ENCODE peak calls at places on chromosomes 4 and X, in seven cellular contexts. One of them, this sample, is unnamed.

GRCh38 chr4:53937918-53938317 is 126.5 kb downstream of the CHIC2 start:
- DNase-seq in endodermal cell: peak; percentile 75
- DNase-seq in left lung: no peak
- DNase-seq in OCI-LY7: no peak
- DNase-seq in AG04450: peak; percentile 47
- DNase-seq in CD4-positive, CD25-positive, alpha-beta regulatory T cell: no peak
- DNase-seq in GM23248: peak; percentile 95
- DNase-seq in this sample: no peak

GRCh38 chr4:98518555-98519267 is 139.7 kb downstream of the TSPAN5 start:
- DNase-seq in endodermal cell: no peak
- DNase-seq in left lung: no peak
- DNase-seq in OCI-LY7: peak; percentile 22
- DNase-seq in AG04450: no peak
- DNase-seq in CD4-positive, CD25-positive, alpha-beta regulatory T cell: peak; percentile 27
- DNase-seq in GM23248: no peak
- DNase-seq in this sample: no peak

GRCh38 chr4:7161721-7162214 is 30.6 kb upstream of the SORCS2 start:
- DNase-seq in endodermal cell: peak; percentile 29
- DNase-seq in left lung: peak; percentile 24
- DNase-seq in OCI-LY7: no peak
- DNase-seq in AG04450: no peak
- DNase-seq in CD4-positive, CD25-positive, alpha-beta regulatory T cell: no peak
- DNase-seq in GM23248: peak; percentile 48
- DNase-seq in this sample: no peak

GRCh38 chrX:76802698-76803097 is 375.2 kb downstream of the MAGEE1 start:
- DNase-seq in endodermal cell: no peak
- DNase-seq in left lung: no peak
- DNase-seq in OCI-LY7: no peak
- DNase-seq in AG04450: no peak
- DNase-seq in CD4-positive, CD25-positive, alpha-beta regulatory T cell: no peak
- DNase-seq in GM23248: peak; percentile 32
- DNase-seq in this sample: no peak

GRCh38 chr4:158170691-158171455 is 2.0 kb downstream of the GASK1B start:
- DNase-seq in endodermal cell: peak; percentile 76
- DNase-seq in left lung: peak; percentile 78
- DNase-seq in OCI-LY7: no peak
- DNase-seq in AG04450: no peak
- DNase-seq in CD4-positive, CD25-positive, alpha-beta regulatory T cell: peak; percentile 4
- DNase-seq in GM23248: peak; percentile 61
- DNase-seq in this sample: peak; percentile 19

GRCh38 chr4:102344955-102345794 is at the start of gene SLC39A8:
- DNase-seq in endodermal cell: peak; percentile 96
- DNase-seq in left lung: peak; percentile 92
- DNase-seq in OCI-LY7: peak; percentile 93
- DNase-seq in AG04450: peak; percentile 10
- DNase-seq in CD4-positive, CD25-positive, alpha-beta regulatory T cell: peak; percentile 92
- DNase-seq in GM23248: peak; percentile 91
- DNase-seq in this sample: peak; percentile 89

GRCh38 chr4:22500831-22501714 is 14.8 kb downstream of the ADGRA3 start:
- DNase-seq in endodermal cell: no peak
- DNase-seq in left lung: no peak
- DNase-seq in OCI-LY7: no peak
- DNase-seq in AG04450: no peak
- DNase-seq in CD4-positive, CD25-positive, alpha-beta regulatory T cell: no peak
- DNase-seq in GM23248: peak; percentile 85
- DNase-seq in this sample: no peak

GRCh38 chr4:83516042-83516772 is 19.7 kb upstream of the GPAT3 start:
- DNase-seq in endodermal cell: no peak
- DNase-seq in left lung: no peak
- DNase-seq in OCI-LY7: no peak
- DNase-seq in AG04450: peak; percentile 26
- DNase-seq in CD4-positive, CD25-positive, alpha-beta regulatory T cell: no peak
- DNase-seq in GM23248: peak; percentile 88
- DNase-seq in this sample: no peak

GRCh38 chr4:182240161-182241130 is 2.8 kb upstream of the TENM3 start:
- DNase-seq in endodermal cell: peak; percentile 73
- DNase-seq in left lung: no peak
- DNase-seq in OCI-LY7: no peak
- DNase-seq in AG04450: peak; percentile 65
- DNase-seq in CD4-positive, CD25-positive, alpha-beta regulatory T cell: no peak
- DNase-seq in GM23248: peak; percentile 32
- DNase-seq in this sample: no peak

GRCh38 chrX:35006361-35006760 is 63.8 kb downstream of the FAM47B start:
- DNase-seq in endodermal cell: no peak
- DNase-seq in left lung: no peak
- DNase-seq in OCI-LY7: no peak
- DNase-seq in AG04450: no peak
- DNase-seq in CD4-positive, CD25-positive, alpha-beta regulatory T cell: no peak
- DNase-seq in GM23248: no peak
- DNase-seq in this sample: no peak

GRCh38 chrX:136475236-136475635 is 12.5 kb upstream of the BRS3 start:
- DNase-seq in endodermal cell: no peak
- DNase-seq in left lung: no peak
- DNase-seq in OCI-LY7: no peak
- DNase-seq in AG04450: no peak
- DNase-seq in CD4-positive, CD25-positive, alpha-beta regulatory T cell: no peak
- DNase-seq in GM23248: no peak
- DNase-seq in this sample: no peak

GRCh38 chr4:110798682-110799081 is 175.8 kb upstream of the PITX2 start:
- DNase-seq in endodermal cell: no peak
- DNase-seq in left lung: no peak
- DNase-seq in OCI-LY7: no peak
- DNase-seq in AG04450: no peak
- DNase-seq in CD4-positive, CD25-positive, alpha-beta regulatory T cell: no peak
- DNase-seq in GM23248: peak; percentile 14
- DNase-seq in this sample: no peak

GRCh38 chr4:19927381-19927780 is 324.3 kb upstream of the SLIT2 start:
- DNase-seq in endodermal cell: no peak
- DNase-seq in left lung: peak; percentile 33
- DNase-seq in OCI-LY7: no peak
- DNase-seq in AG04450: no peak
- DNase-seq in CD4-positive, CD25-positive, alpha-beta regulatory T cell: no peak
- DNase-seq in GM23248: peak; percentile 42
- DNase-seq in this sample: no peak

DNA sequence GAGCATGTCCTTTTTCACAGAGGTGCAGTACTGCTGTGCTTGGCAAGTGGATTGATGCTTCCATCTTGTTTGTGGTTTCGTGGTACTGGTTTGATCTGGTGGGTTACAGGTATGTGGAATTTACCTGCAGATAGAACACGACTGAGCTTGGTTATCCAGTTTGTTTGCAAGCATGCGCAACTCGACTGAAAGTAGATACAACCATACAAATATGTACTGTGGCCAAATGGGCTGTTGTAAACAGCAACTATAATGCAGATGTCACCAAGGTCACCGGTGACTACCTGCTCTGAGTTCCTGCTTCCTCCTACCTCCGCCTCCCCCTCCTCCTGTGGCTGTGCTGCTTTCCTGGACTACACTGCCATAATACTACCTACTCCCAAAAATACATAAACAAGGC is 12.4 kb downstream of the CWH43 start:
- DNase-seq in endodermal cell: no peak
- DNase-seq in left lung: no peak
- DNase-seq in OCI-LY7: no peak
- DNase-seq in AG04450: no peak
- DNase-seq in CD4-positive, CD25-positive, alpha-beta regulatory T cell: no peak
- DNase-seq in GM23248: no peak
- DNase-seq in this sample: no peak
- H3K9me3 ChIP-seq in endodermal cell: peaks cover 14% of the 10 kb centered on the region
- H3K9me3 ChIP-seq in left lung: no peaks in the 10 kb centered on the region
- H3K9me3 ChIP-seq in OCI-LY7: no peaks in the 10 kb centered on the region
- H3K9me3 ChIP-seq in AG04450: no peaks in the 10 kb centered on the region
- H3K9me3 ChIP-seq in CD4-positive, CD25-positive, alpha-beta regulatory T cell: no peaks in the 10 kb centered on the region
- H3K9me3 ChIP-seq in GM23248: no peaks in the 10 kb centered on the region
- H3K9me3 ChIP-seq in this sample: no peaks in the 10 kb centered on the region

GRCh38 chr4:2104556-2105345 is 45.6 kb downstream of the NAT8L start:
- DNase-seq in endodermal cell: no peak
- DNase-seq in left lung: no peak
- DNase-seq in OCI-LY7: no peak
- DNase-seq in AG04450: no peak
- DNase-seq in CD4-positive, CD25-positive, alpha-beta regulatory T cell: no peak
- DNase-seq in GM23248: no peak
- DNase-seq in this sample: no peak
- H3K9me3 ChIP-seq in endodermal cell: peaks cover 20% of the 10 kb centered on the region
- H3K9me3 ChIP-seq in left lung: peaks cover 23% of the 10 kb centered on the region
- H3K9me3 ChIP-seq in OCI-LY7: peaks cover 20% of the 10 kb centered on the region
- H3K9me3 ChIP-seq in AG04450: peaks cover 9% of the 10 kb centered on the region
- H3K9me3 ChIP-seq in CD4-positive, CD25-positive, alpha-beta regulatory T cell: peaks cover 19% of the 10 kb centered on the region
- H3K9me3 ChIP-seq in GM23248: no peaks in the 10 kb centered on the region
- H3K9me3 ChIP-seq in this sample: peaks cover 4% of the 10 kb centered on the region

GRCh38 chr4:97477974-97478373 is 665.3 kb downstream of the STPG2 start:
- DNase-seq in endodermal cell: no peak
- DNase-seq in left lung: no peak
- DNase-seq in OCI-LY7: no peak
- DNase-seq in AG04450: no peak
- DNase-seq in CD4-positive, CD25-positive, alpha-beta regulatory T cell: no peak
- DNase-seq in GM23248: no peak
- DNase-seq in this sample: no peak

GRCh38 chr4:97475621-97476020 is 667.7 kb downstream of the STPG2 start:
- DNase-seq in endodermal cell: no peak
- DNase-seq in left lung: no peak
- DNase-seq in OCI-LY7: no peak
- DNase-seq in AG04450: no peak
- DNase-seq in CD4-positive, CD25-positive, alpha-beta regulatory T cell: no peak
- DNase-seq in GM23248: no peak
- DNase-seq in this sample: no peak

GRCh38 chr4:97479388-97479787 is 663.9 kb downstream of the STPG2 start:
- DNase-seq in endodermal cell: no peak
- DNase-seq in left lung: no peak
- DNase-seq in OCI-LY7: no peak
- DNase-seq in AG04450: no peak
- DNase-seq in CD4-positive, CD25-positive, alpha-beta regulatory T cell: no peak
- DNase-seq in GM23248: no peak
- DNase-seq in this sample: no peak
- H3K9me3 ChIP-seq in endodermal cell: peaks cover 4% of the 10 kb centered on the region
- H3K9me3 ChIP-seq in left lung: peaks cover 6% of the 10 kb centered on the region
- H3K9me3 ChIP-seq in OCI-LY7: no peaks in the 10 kb centered on the region
- H3K9me3 ChIP-seq in AG04450: peaks cover 2% of the 10 kb centered on the region
- H3K9me3 ChIP-seq in CD4-positive, CD25-positive, alpha-beta regulatory T cell: no peaks in the 10 kb centered on the region
- H3K9me3 ChIP-seq in GM23248: no peaks in the 10 kb centered on the region
- H3K9me3 ChIP-seq in this sample: no peaks in the 10 kb centered on the region

DNA sequence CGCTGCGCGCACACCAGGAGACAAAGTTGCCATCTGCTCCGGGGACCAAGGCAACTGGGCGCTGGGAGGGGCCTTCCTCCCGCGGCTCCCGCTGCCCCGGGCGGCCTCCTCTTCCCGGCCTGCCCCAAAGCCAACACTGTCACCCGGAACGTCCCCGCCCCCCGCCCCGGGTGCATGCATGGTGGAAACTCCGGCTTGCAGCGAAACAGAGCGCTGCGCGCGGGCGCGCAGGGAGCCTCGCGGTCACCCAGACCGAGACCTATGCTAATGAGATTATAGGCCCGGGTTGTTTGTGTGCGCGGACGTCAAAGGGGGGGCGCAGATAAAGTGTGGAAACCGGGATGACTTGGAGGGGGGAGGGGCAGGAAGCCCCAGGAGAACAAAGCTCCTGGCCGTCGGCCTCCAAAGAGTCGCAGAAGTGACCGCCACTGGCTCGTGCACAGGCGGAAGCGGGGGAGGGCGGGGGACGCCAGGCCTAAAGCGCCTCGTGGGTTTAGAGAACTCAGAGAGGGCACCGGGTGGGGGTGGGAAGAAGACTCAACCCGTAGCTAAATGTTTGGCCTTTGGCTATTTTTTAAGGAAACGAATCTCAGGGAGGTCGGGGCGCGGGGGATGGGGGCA is 88.8 kb downstream of the BCOR start:
- DNase-seq in endodermal cell: peak; percentile 87
- DNase-seq in left lung: peak; percentile 51
- DNase-seq in OCI-LY7: no peak
- DNase-seq in AG04450: no peak
- DNase-seq in CD4-positive, CD25-positive, alpha-beta regulatory T cell: no peak
- DNase-seq in GM23248: peak; percentile 43
- DNase-seq in this sample: peak; percentile 82
- H3K9me3 ChIP-seq in endodermal cell: no peaks in the 10 kb centered on the region
- H3K9me3 ChIP-seq in left lung: no peaks in the 10 kb centered on the region
- H3K9me3 ChIP-seq in OCI-LY7: no peaks in the 10 kb centered on the region
- H3K9me3 ChIP-seq in AG04450: peaks cover 10% of the 10 kb centered on the region
- H3K9me3 ChIP-seq in CD4-positive, CD25-positive, alpha-beta regulatory T cell: no peaks in the 10 kb centered on the region
- H3K9me3 ChIP-seq in GM23248: no peaks in the 10 kb centered on the region
- H3K9me3 ChIP-seq in this sample: no peaks in the 10 kb centered on the region

GRCh38 chrX:55201930-55202579 is 18.1 kb upstream of the PAGE5 start:
- DNase-seq in endodermal cell: no peak
- DNase-seq in left lung: no peak
- DNase-seq in OCI-LY7: no peak
- DNase-seq in AG04450: no peak
- DNase-seq in CD4-positive, CD25-positive, alpha-beta regulatory T cell: no peak
- DNase-seq in GM23248: peak; percentile 33
- DNase-seq in this sample: no peak
- H3K9me3 ChIP-seq in endodermal cell: peaks cover 8% of the 10 kb centered on the region
- H3K9me3 ChIP-seq in left lung: no peaks in the 10 kb centered on the region
- H3K9me3 ChIP-seq in OCI-LY7: no peaks in the 10 kb centered on the region
- H3K9me3 ChIP-seq in AG04450: no peaks in the 10 kb centered on the region
- H3K9me3 ChIP-seq in CD4-positive, CD25-positive, alpha-beta regulatory T cell: no peaks in the 10 kb centered on the region
- H3K9me3 ChIP-seq in GM23248: no peaks in the 10 kb centered on the region
- H3K9me3 ChIP-seq in this sample: no peaks in the 10 kb centered on the region